ENCODE peak calls at places on chromosomes 1 and 21, in five cellular contexts. K is endothelial cell; V is activated CD4-positive, alpha-beta T cell treated with anti-CD3 and anti-CD28 coated beads, Interleukin-2, amount 50 U/mL, for 48 hours; E is activated CD8-positive, alpha-beta memory T cell treated with anti-CD3 and anti-CD28 coated beads, Interleukin-2, amount 50 U/mL, for 48 hours; J is left ventricle myocardium inferior. A is an unnamed sample.

GRCh38 chr1:225883616-225884265 is 1.6 kb upstream of the TMEM63A start:
- DNase-seq in E (no peak), V (no peak), J (no peak), K (no peak), A (no peak)

GRCh38 chr1:84674021-84674420 is 16.2 kb downstream of the SSX2IP start:
- DNase-seq in E (no peak), J (no peak), V (no peak), K (no peak), A (no peak)

GRCh38 chr1:227944931-227945890 is 2.5 kb downstream of the WNT9A start:
- DNase-seq in E (peak), J (no peak), V (no peak), K (no peak), A (peak)

GRCh38 chr1:228902781-228903572 is 167.7 kb downstream of the RHOU start:
- DNase-seq in E (no peak), J (peak), V (no peak), K (no peak), A (peak)

GRCh38 chr21:22019766-22020165 is 1021.6 kb downstream of the NCAM2 start:
- DNase-seq in K (no peak), V (no peak), E (no peak), J (no peak), A (no peak)

GRCh38 chr1:84698151-84698651 is 7.9 kb upstream of the SSX2IP start:
- DNase-seq in K (no peak), V (no peak), J (no peak), E (no peak), A (no peak)

GRCh38 chr1:177306981-177307380 is 136.2 kb downstream of the BRINP2 start:
- DNase-seq in V (no peak), E (no peak), J (no peak), K (no peak), A (no peak)

GRCh38 chr1:219292989-219293388 is 119.3 kb downstream of the LYPLAL1 start:
- DNase-seq in J (no peak), K (no peak), E (no peak), V (no peak), A (no peak)

GRCh38 chr21:45979141-45979631 is 2.4 kb upstream of the COL6A1 start:
- DNase-seq in J (peak), V (no peak), E (peak), K (no peak), A (peak)

GRCh38 chr1:24351918-24352637 is 32.9 kb downstream of the GRHL3 start:
- DNase-seq in K (no peak), J (no peak), E (peak), V (peak), A (no peak)

GRCh38 chr1:90809093-90809492 is 92.0 kb upstream of the BARHL2 start:
- DNase-seq in J (no peak), K (no peak), V (no peak), E (no peak), A (no peak)

GRCh38 chr1:221794079-221794670 is 52.3 kb upstream of the DUSP10 start:
- DNase-seq in V (no peak), J (no peak), K (no peak), E (no peak), A (no peak)

GRCh38 chr1:185559684-185560310 is 174.4 kb upstream of the HMCN1 start:
- DNase-seq in K (peak), J (peak), E (peak), V (peak), A (peak)

GRCh38 chr21:28283652-28284490 is 708.8 kb downstream of the LTN1 start:
- DNase-seq in J (no peak), E (no peak), V (no peak), K (no peak), A (no peak)

GRCh38 chr21:16117851-16118592 is 388.2 kb downstream of the USP25 start:
- DNase-seq in J (no peak), K (no peak), E (no peak), V (no peak), A (no peak)

GRCh38 chr21:45539796-45540600 is 2.2 kb downstream of the SLC19A1 start:
- DNase-seq in K (peak), E (peak), V (no peak), J (peak), A (peak)

GRCh38 chr1:43009274-43009673 is 50.6 kb upstream of the SLC2A1 start:
- DNase-seq in K (no peak), V (no peak), J (no peak), E (no peak), A (no peak)

GRCh38 chr1:116504308-116505156 is 66.3 kb downstream of the CD58 start:
- DNase-seq in E (peak), K (no peak), J (peak), V (peak), A (no peak)

GRCh38 chr1:68293122-68293521 is 60.8 kb upstream of the WLS start:
- DNase-seq in J (no peak), V (no peak), K (peak), E (no peak), A (peak)

GRCh38 chr1:117026361-117026760 is 24.8 kb downstream of the CD101 start:
- DNase-seq in J (no peak), E (no peak), V (no peak), K (no peak), A (no peak)

GRCh38 chr1:187691439-187691838 is 862.7 kb downstream of the PLA2G4A start:
- DNase-seq in J (no peak), E (no peak), V (no peak), K (no peak), A (no peak)

GRCh38 chr1:159927887-159928431 is 2.7 kb upstream of the TAGLN2 start:
- DNase-seq in V (no peak), E (no peak), K (no peak), J (no peak), A (no peak)

GRCh38 chr1:192793983-192794767 is 14.7 kb upstream of the RGS2 start:
- DNase-seq in K (no peak), V (no peak), E (no peak), J (no peak), A (no peak)

GRCh38 chr1:225851810-225852209 is 30.4 kb downstream of the TMEM63A start:
- DNase-seq in J (no peak), K (no peak), V (no peak), E (no peak), A (no peak)

GRCh38 chr1:168763031-168763430 is 34.0 kb upstream of the DPT start:
- DNase-seq in E (no peak), V (peak), K (no peak), J (no peak), A (no peak)